ENCODE peak calls at places on chromosomes 6 and 20, in four cellular contexts. H is ovary, K is choroid plexus epithelial cell, N is IMR-90. A is an unnamed sample.

GRCh38 chr6:134707342-134707982 is 242.4 kb downstream of the ALDH8A1 start:
- DNase-seq in H (no peak), K (peak; percentile 88), N (peak; percentile 66), A (no peak)

GRCh38 chr6:45697605-45698004 is 318.1 kb downstream of the CLIC5 start:
- DNase-seq in H (no peak), K (peak; percentile 96), N (peak; percentile 99), A (peak; percentile 95)

GRCh38 chr6:127022297-127022696 is 96.2 kb upstream of the RSPO3 start:
- DNase-seq in H (no peak), K (peak; percentile 63), N (no peak), A (peak; percentile 91)

GRCh38 chr6:127514396-127515227 is 4.5 kb downstream of the MTCL3 start:
- DNase-seq in H (peak; percentile 44), K (peak; percentile 82), N (peak; percentile 48), A (peak; percentile 49)

GRCh38 chr6:73299171-73300073 is 36.4 kb upstream of the KHDC1 start:
- DNase-seq in H (no peak), K (peak; percentile 13), N (no peak), A (peak; percentile 32)

GRCh38 chr20:11030351-11030750 is 356.6 kb upstream of the JAG1 start:
- DNase-seq in H (no peak), K (no peak), N (no peak), A (no peak)

GRCh38 chr6:57248311-57248895 is 26.3 kb upstream of the RAB23 start:
- DNase-seq in H (no peak), K (no peak), N (no peak), A (no peak)

GRCh38 chr20:52667358-52667757 is 304.8 kb upstream of the TSHZ2 start:
- DNase-seq in H (no peak), K (no peak), N (no peak), A (no peak)

GRCh38 chr6:41658551-41659069 is 20.3 kb downstream of the MDFI start:
- DNase-seq in H (no peak), K (no peak), N (no peak), A (no peak)

GRCh38 chr20:9062066-9062465 is 6.8 kb upstream of the PLCB4 start:
- DNase-seq in H (no peak), K (no peak), N (no peak), A (no peak)

GRCh38 chr20:16241911-16242310 is 331.3 kb downstream of the KIF16B start:
- DNase-seq in H (no peak), K (peak; percentile 9), N (no peak), A (no peak)

GRCh38 chr6:161150566-161150965 is 123.3 kb downstream of the AGPAT4 start:
- DNase-seq in H (no peak), K (no peak), N (no peak), A (no peak)

GRCh38 chr6:8481727-8482126 is 46.4 kb upstream of the SLC35B3 start:
- DNase-seq in H (no peak), K (peak; percentile 47), N (no peak), A (no peak)
- TF ChIP-seq CTCF in H (no peak), K (peak; percentile 58), N (peak; percentile 16), A (peak; percentile 26)

DNA sequence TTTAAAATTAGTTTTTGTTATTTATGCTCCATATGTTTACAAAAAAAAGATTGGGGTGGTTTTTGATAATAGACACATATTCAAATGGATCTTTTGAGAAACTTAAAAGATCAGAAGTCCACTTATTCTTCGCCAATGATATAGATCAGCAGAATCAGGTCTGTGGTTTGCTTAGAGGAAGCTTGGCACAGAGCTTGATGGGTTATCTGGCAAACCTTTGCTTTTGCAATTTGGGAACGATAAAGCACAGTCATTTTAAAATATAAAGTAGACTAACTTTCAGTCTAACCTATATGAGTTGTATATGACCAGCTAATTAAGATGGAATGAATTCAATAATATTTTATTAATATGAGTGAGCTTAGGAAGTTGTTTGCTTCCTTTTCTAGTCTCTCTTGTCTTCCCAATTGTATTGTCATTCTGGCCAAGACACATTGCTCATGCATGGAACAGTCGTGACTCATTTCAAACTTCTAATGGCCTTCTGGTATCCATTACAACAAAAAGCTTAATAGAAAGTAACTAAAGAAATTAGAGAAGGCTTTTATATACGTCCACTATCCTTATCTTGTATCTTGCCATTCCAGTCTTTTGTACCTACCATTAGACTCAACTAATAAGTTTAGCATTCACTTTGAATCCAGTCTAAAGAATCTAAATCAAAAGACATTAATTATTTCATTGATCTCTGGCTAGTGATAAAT is 118.7 kb downstream of the TBX18 start:
- DNase-seq in H (no peak), K (peak; percentile 49), N (peak; percentile 73), A (peak; percentile 80)
- H3K4me3 ChIP-seq in H (no peak overlapping the region), K (no peak overlapping the region), N (no peak overlapping the region), A (no peak overlapping the region)

DNA sequence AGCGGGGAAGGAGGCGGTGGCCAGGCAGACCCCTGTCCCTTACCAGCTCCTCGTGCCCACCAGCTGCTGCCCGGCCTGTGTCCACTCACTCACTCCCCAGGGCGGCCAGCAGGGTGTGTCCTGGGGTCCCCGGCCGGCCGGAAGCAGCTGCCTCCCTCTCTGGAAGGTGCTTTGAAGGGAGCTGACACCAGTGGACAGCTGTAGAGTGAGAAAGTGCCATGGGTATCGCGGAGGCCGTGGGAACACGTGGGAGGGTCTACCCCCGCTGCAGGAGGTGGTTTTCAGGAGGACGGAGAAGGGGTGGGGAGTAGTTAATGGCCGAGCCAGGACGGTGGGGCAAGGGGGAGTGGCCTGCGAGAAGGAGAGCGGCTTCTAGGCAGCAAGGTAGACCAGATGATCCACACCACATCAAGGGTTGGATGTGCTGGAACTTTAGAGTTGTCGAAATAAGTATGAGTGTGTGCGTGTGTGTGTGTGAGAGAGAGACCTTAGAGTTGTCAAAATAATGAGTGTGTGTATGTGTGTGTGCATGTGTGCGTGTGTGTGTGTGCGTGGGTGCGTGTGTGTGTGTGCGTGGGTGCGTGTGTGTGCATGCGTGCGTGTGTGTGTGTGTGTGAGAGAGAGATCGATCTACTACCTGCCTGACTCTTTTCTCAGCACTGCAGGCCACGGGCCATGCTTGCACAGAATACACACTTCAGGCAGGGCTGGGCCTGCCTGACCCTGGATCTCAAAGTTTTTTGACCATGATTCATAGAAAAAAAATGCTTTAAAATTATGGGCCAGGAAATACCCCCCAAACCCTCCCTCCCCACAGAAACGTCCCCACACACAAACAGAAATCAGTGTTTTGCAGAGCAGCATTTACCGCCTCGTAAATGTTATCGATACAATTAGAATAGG is 43.9 kb downstream of the CDH4 start:
- DNase-seq in H (no peak), K (peak; percentile 23), N (no peak), A (no peak)
- TF ChIP-seq CTCF in H (no peak), K (no peak), N (no peak), A (no peak)

GRCh38 chr6:132498638-132499037 is 14.3 kb downstream of the STX7 start:
- DNase-seq in H (no peak), K (no peak), N (no peak), A (no peak)

GRCh38 chr6:132494954-132495353 is 18.0 kb downstream of the STX7 start:
- DNase-seq in H (no peak), K (no peak), N (no peak), A (no peak)

GRCh38 chr6:132499757-132500156 is 13.2 kb downstream of the STX7 start:
- DNase-seq in H (no peak), K (peak; percentile 22), N (no peak), A (no peak)

GRCh38 chr6:132495604-132496079 is 17.3 kb downstream of the STX7 start:
- DNase-seq in H (no peak), K (no peak), N (no peak), A (no peak)

DNA sequence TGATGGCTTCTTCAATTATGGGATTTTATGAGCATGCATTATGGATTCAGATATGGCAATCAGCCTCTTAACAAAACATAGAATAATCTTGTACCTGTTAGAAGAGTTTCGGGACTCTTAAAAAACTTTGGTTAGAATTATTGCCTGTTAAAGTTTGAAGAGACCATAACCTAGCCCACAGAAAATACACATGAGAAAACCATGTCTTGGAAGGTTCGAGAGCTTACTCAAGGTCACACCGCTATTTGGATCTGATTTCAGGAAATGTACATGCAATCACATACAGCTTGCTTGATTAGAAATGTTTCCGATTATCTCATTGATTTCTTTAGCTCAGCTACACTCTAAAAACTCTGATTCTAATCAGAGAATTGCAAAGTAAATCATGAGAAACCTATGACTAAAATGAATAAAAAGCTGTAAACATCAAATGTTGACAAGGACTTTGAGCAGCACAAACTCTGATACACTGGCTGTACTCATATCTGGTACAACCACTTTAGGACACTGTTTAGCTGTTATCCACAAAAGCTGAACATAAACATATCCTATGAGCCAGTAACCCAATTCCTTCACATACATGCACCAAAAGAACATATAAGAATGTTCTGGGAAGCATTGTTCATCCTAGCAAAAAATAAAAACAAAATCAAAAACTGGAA is 16.3 kb downstream of the STX7 start:
- DNase-seq in H (no peak), K (no peak), N (no peak), A (no peak)
- H3K4me3 ChIP-seq in H (no peak overlapping the region), K (no peak overlapping the region), N (no peak overlapping the region), A (no peak overlapping the region)

GRCh38 chr6:109008537-109008950 is 86.1 kb downstream of the SESN1 start:
- DNase-seq in H (no peak), K (no peak), N (peak; percentile 55), A (peak; percentile 47)

GRCh38 chr6:109008061-109008460 is 86.6 kb downstream of the SESN1 start:
- DNase-seq in H (no peak), K (no peak), N (no peak), A (no peak)

GRCh38 chr6:109009761-109010612 is 84.7 kb downstream of the SESN1 start:
- DNase-seq in H (no peak), K (no peak), N (no peak), A (no peak)

GRCh38 chr6:109010703-109011102 is 83.9 kb downstream of the SESN1 start:
- DNase-seq in H (no peak), K (no peak), N (no peak), A (no peak)

DNA sequence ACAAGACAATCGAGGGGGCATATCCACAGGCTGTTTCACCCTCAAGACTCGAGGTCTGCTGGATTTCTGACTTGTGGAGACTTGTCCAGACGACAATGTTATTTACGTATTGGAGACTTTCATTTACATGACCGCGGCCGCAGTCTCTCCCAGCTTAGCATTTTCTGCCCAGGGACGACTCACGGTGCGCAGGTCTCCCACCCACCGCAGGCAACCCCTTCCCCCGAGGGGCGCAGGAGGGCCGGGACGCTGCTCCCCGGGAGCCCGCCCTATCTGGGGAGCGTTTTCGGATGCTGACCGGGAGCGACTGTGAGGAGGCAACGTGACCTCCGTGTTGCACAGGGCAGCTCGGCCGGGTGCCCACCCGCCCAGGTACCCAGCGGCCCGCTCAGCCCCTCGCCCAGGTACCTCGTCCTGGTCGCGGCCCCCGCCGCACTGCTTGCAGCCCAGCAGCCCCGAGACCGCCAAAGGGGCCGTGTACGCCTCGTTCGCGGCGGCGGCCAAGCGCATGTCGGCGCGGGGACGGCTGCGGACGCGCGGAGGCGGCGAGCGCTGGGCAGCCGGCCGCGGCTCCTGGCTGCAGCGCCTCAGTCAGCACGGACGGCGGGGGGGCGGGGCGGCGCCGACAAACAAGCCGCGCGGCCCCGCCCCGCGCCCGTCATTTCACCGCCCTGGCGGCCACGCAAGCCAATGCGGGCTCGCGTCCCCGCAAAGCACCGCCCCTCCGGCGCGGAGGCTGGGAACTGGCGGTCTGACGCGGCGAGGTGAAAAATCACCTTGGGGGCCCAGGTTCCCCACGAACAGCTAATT is 85.5 kb downstream of the SESN1 start:
- DNase-seq in H (peak; percentile 96), K (peak; percentile 89), N (peak; percentile 82), A (peak; percentile 88)
- TF ChIP-seq CTCF in H (peak; percentile 81), K (no peak), N (no peak), A (no peak)

DNA sequence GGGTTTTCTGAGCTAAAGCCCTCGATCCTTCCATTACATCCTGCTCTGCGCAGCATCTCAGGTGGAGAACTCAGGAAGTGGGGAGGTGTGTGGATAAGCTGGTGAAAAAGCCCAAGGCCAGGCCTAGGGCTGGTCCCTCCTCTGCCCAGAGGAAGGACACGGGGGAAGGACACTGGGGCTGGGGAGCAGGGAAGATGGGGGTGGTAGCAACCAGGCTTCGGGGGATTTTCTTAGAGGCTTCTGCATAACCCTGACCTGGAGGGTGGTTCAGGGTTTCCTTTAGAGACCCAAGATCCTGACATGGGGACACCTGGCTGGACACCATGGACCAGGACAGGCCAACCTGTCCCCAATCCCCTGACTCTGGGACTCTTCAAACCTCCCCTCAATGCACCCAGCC is 37.9 kb downstream of the SUN5 start:
- DNase-seq in H (no peak), K (no peak), N (no peak), A (no peak)
- H3K4me3 ChIP-seq in H (no peak overlapping the region), K (no peak overlapping the region), N (no peak overlapping the region), A (no peak overlapping the region)